ENCODE peak calls at places on chromosomes 2 and 18, in six cellular contexts. One of them, this sample, is unnamed.

GRCh38 chr2:235204923-235205322 is 253.1 kb downstream of the SH3BP4 start:
- DNase-seq in HepG2: no peak
- DNase-seq in K562: no peak
- DNase-seq in GM12891: no peak
- DNase-seq in H1: no peak
- DNase-seq in GM12878: no peak
- DNase-seq in this sample: no peak

GRCh38 chr2:136284226-136285119 is 166.5 kb upstream of the CXCR4 start:
- DNase-seq in K562: no peak
- DNase-seq in GM12891: no peak
- DNase-seq in HepG2: no peak
- DNase-seq in H1: no peak
- DNase-seq in GM12878: peak
- DNase-seq in this sample: no peak

GRCh38 chr2:75641587-75641986 is 5.0 kb upstream of the MRPL19 start:
- DNase-seq in HepG2: no peak
- DNase-seq in GM12891: no peak
- DNase-seq in H1: no peak
- DNase-seq in K562: no peak
- DNase-seq in GM12878: no peak
- DNase-seq in this sample: no peak

GRCh38 chr2:25215232-25215631 is 46.9 kb upstream of the POMC start:
- DNase-seq in GM12891: no peak
- DNase-seq in H1: no peak
- DNase-seq in K562: no peak
- DNase-seq in GM12878: no peak
- DNase-seq in HepG2: no peak
- DNase-seq in this sample: no peak

GRCh38 chr18:59029663-59030421 is 109.8 kb upstream of the SEC11C start:
- DNase-seq in GM12891: no peak
- DNase-seq in GM12878: no peak
- DNase-seq in H1: no peak
- DNase-seq in K562: no peak
- DNase-seq in HepG2: no peak
- DNase-seq in this sample: no peak

GRCh38 chr18:24463233-24463775 is 2.9 kb downstream of the HRH4 start:
- DNase-seq in GM12891: no peak
- DNase-seq in K562: no peak
- DNase-seq in GM12878: no peak
- DNase-seq in HepG2: no peak
- DNase-seq in H1: no peak
- DNase-seq in this sample: no peak

GRCh38 chr2:226756131-226756530 is 43.5 kb downstream of the IRS1 start:
- DNase-seq in GM12878: no peak
- DNase-seq in K562: no peak
- DNase-seq in GM12891: no peak
- DNase-seq in HepG2: peak
- DNase-seq in H1: no peak
- DNase-seq in this sample: no peak

GRCh38 chr2:46097714-46098480 is 199.3 kb upstream of the EPAS1 start:
- DNase-seq in GM12878: no peak
- DNase-seq in GM12891: no peak
- DNase-seq in K562: no peak
- DNase-seq in HepG2: peak
- DNase-seq in H1: no peak
- DNase-seq in this sample: no peak

GRCh38 chr2:102119255-102119654 is 23.3 kb upstream of the IL1R1 start:
- DNase-seq in GM12878: no peak
- DNase-seq in K562: no peak
- DNase-seq in GM12891: no peak
- DNase-seq in HepG2: no peak
- DNase-seq in H1: no peak
- DNase-seq in this sample: no peak

GRCh38 chr2:120749506-120750431 is 14.1 kb downstream of the GLI2 start:
- DNase-seq in K562: no peak
- DNase-seq in GM12891: no peak
- DNase-seq in H1: no peak
- DNase-seq in GM12878: no peak
- DNase-seq in HepG2: no peak
- DNase-seq in this sample: no peak

GRCh38 chr2:37201766-37202165 is 5.5 kb downstream of the CEBPZOS start:
- DNase-seq in K562: no peak
- DNase-seq in GM12891: no peak
- DNase-seq in H1: no peak
- DNase-seq in GM12878: no peak
- DNase-seq in HepG2: no peak
- DNase-seq in this sample: no peak

GRCh38 chr2:161373939-161374338 is 42.2 kb upstream of the TBR1 start:
- DNase-seq in H1: no peak
- DNase-seq in GM12891: no peak
- DNase-seq in HepG2: no peak
- DNase-seq in GM12878: no peak
- DNase-seq in K562: no peak
- DNase-seq in this sample: no peak

GRCh38 chr2:46076251-46076650 is 221.0 kb upstream of the EPAS1 start:
- DNase-seq in GM12878: no peak
- DNase-seq in HepG2: no peak
- DNase-seq in K562: no peak
- DNase-seq in H1: no peak
- DNase-seq in GM12891: no peak
- DNase-seq in this sample: no peak

DNA sequence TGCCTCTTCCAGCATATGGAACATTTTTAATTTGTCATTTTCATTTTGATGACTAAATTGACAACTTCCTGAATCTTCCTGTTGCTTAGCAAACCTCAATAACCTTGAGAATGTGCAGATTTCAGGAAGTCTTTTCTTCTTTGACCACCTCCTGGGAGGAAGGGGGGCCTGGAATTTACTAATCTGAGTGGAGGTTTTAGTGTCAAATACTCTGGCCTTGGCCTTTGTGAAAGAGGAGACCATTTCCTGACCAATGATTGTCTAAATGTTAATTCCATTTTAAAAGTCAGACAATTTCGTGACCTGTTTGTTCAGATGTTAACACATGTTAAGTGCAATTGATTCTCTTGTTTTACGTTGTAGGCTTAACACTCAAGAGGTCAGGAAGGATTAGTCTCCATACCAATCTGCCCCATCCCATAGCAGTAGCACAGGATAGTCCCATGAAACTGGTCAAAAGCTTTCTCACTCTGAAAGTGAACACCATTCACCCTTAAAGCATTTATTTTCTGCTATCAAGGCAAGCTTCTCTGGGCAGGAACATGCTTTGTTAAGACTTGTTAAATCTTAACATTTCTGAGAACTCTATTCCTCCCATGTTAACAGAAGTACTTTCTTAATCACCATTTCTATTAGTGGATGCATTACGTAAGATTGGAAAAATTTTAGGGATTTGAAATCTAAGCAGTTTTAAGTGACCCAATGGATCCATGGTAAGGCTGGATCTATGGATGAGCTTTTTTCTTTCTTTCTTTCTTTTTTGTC is 219.6 kb downstream of the RND3 start:
- DNase-seq in HepG2: no peak
- DNase-seq in H1: no peak
- DNase-seq in GM12878: no peak
- DNase-seq in GM12891: no peak
- DNase-seq in K562: no peak
- DNase-seq in this sample: no peak
- TF ChIP-seq TAF1 in HepG2: no peak
- TF ChIP-seq TAF1 in H1: no peak
- TF ChIP-seq TAF1 in GM12878: no peak
- TF ChIP-seq TAF1 in GM12891: no peak
- TF ChIP-seq TAF1 in K562: no peak
- TF ChIP-seq TAF1 in this sample: no peak

GRCh38 chr2:62293490-62294212 is 97.7 kb downstream of the B3GNT2 start:
- DNase-seq in GM12878: no peak
- DNase-seq in GM12891: no peak
- DNase-seq in K562: no peak
- DNase-seq in H1: peak
- DNase-seq in HepG2: peak
- DNase-seq in this sample: no peak
- TF ChIP-seq POLR2AphosphoS5 in GM12878: no peak
- TF ChIP-seq POLR2AphosphoS5 in GM12891: no peak
- TF ChIP-seq POLR2AphosphoS5 in K562: no peak
- TF ChIP-seq POLR2AphosphoS5 in H1: no peak
- TF ChIP-seq POLR2AphosphoS5 in HepG2: no peak
- TF ChIP-seq POLR2AphosphoS5 in this sample: no peak

GRCh38 chr2:15357922-15358321 is 203.2 kb downstream of the NBAS start:
- DNase-seq in GM12878: no peak
- DNase-seq in H1: no peak
- DNase-seq in K562: no peak
- DNase-seq in HepG2: no peak
- DNase-seq in GM12891: no peak
- DNase-seq in this sample: no peak
- TF ChIP-seq POLR2A in GM12878: no peak
- TF ChIP-seq POLR2A in H1: no peak
- TF ChIP-seq POLR2A in K562: no peak
- TF ChIP-seq POLR2A in HepG2: no peak
- TF ChIP-seq POLR2A in GM12891: no peak
- TF ChIP-seq POLR2A in this sample: no peak

DNA sequence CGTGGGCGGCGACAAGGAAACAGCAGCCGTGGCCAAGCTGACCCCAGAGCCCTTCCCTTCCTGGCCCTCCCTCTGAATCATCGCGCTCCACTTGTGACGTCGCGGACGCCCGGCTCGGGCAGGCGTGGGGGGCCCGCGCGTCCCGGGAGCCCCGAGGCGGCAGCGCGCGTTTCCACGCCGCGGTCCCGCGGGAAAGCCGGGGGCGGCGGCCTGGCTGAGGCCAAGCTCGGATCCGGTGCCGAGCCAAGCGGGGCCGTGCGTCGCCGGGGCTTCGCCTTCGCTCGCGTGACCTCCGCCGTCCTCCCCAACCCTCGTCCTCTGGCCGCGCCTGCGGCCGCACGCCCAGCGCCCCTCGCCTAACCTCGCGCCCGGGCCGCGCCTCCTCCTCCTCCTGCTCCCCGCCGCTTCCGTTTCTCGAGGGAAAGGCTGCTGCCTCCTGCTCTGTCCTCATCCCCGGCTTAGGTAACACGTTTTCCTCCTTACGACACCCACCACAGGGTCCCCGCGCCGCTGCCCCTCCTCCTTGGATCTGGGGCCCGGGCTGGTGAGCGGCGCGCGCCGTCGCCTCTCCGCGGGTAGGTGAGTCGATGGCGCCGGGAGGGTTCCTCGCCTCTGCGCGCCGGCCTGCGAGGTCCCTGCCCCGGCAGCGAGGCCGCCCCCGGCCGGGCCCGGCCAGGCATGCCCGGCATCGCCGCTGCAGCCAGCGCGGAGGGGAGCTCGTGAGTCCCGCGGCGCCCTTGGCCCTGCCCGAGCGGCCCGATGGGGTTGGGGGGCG is at the start of gene INPP1:
- DNase-seq in K562: no peak
- DNase-seq in GM12878: no peak
- DNase-seq in HepG2: no peak
- DNase-seq in H1: no peak
- DNase-seq in GM12891: peak
- DNase-seq in this sample: peak
- TF ChIP-seq TAF1 in K562: no peak
- TF ChIP-seq TAF1 in GM12878: no peak
- TF ChIP-seq TAF1 in HepG2: peak
- TF ChIP-seq TAF1 in H1: no peak
- TF ChIP-seq TAF1 in GM12891: no peak
- TF ChIP-seq TAF1 in this sample: peak

GRCh38 chr2:100205128-100205527 is 62.7 kb upstream of the AFF3 start:
- DNase-seq in HepG2: no peak
- DNase-seq in K562: no peak
- DNase-seq in GM12891: no peak
- DNase-seq in H1: no peak
- DNase-seq in GM12878: no peak
- DNase-seq in this sample: no peak

GRCh38 chr2:100202567-100202966 is 60.2 kb upstream of the AFF3 start:
- DNase-seq in GM12878: no peak
- DNase-seq in GM12891: no peak
- DNase-seq in H1: no peak
- DNase-seq in HepG2: no peak
- DNase-seq in K562: no peak
- DNase-seq in this sample: no peak

GRCh38 chr2:100207411-100207885 is 65.1 kb upstream of the AFF3 start:
- DNase-seq in HepG2: no peak
- DNase-seq in H1: no peak
- DNase-seq in GM12878: no peak
- DNase-seq in GM12891: no peak
- DNase-seq in K562: no peak
- DNase-seq in this sample: no peak

GRCh38 chr2:100208375-100208774 is 66.0 kb upstream of the AFF3 start:
- DNase-seq in K562: no peak
- DNase-seq in H1: no peak
- DNase-seq in HepG2: no peak
- DNase-seq in GM12891: no peak
- DNase-seq in GM12878: no peak
- DNase-seq in this sample: no peak

DNA sequence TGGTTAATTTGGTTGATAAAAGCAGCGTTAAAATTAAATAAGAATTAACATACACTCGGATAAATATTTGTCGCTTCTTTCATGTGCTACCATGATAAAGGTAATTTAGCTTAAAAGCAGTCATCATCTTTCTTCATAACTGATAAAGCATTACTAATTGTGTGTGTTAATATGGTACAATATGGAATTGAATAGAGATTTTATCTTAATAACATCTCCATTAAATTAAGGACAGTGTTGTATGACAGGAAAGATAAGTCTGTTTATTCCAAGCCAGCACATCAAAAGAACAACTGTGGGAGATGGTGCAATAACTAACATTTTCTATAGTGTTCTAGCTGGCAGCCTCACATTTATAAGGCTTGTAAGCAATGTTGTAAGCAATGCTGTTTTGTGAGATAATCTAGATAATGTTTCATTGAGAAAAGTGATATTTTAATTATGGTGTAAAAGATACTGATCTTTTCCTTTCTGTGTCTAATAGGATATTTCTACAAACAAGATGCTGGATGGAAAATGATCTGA is 64.4 kb upstream of the AFF3 start:
- DNase-seq in HepG2: no peak
- DNase-seq in GM12891: no peak
- DNase-seq in GM12878: no peak
- DNase-seq in H1: no peak
- DNase-seq in K562: no peak
- DNase-seq in this sample: no peak
- TF ChIP-seq POLR2AphosphoS5 in HepG2: no peak
- TF ChIP-seq POLR2AphosphoS5 in GM12891: no peak
- TF ChIP-seq POLR2AphosphoS5 in GM12878: no peak
- TF ChIP-seq POLR2AphosphoS5 in H1: no peak
- TF ChIP-seq POLR2AphosphoS5 in K562: no peak
- TF ChIP-seq POLR2AphosphoS5 in this sample: no peak

This sample was measured in GM12892.